ENCODE peak calls at places on chromosomes 1 and 21, in nine cellular contexts. R is nephron progenitor cell; T is transverse colon; L is astrocyte of the spinal cord; Y is CD8-positive, alpha-beta T cell; G is MM.1S; V is stomach; P is fibroblast of the aortic adventitia; C is brain microvascular endothelial cell. A is an unnamed sample.

GRCh38 chr1:12601690-12602632 is 16.0 kb downstream of the DHRS3 start:
- DNase-seq in T (no peak), P (peak), G (no peak), V (no peak), L (peak), R (peak), C (peak), Y (no peak), A (peak)

GRCh38 chr1:155976062-155976912 is 2.1 kb downstream of the ARHGEF2 start:
- DNase-seq in R (peak), C (peak), V (peak), L (peak), P (peak), G (peak), Y (peak), T (peak), A (peak)

GRCh38 chr1:165408518-165408917 is 36.4 kb downstream of the RXRG start:
- DNase-seq in G (peak), C (peak), Y (no peak), V (peak), T (no peak), P (peak), L (no peak), R (peak), A (peak)

GRCh38 chr1:229848762-229849677 is 218.0 kb upstream of the GALNT2 start:
- DNase-seq in G (peak), V (no peak), L (no peak), P (no peak), R (no peak), Y (no peak), C (peak), T (no peak), A (peak)

GRCh38 chr1:47175227-47175934 is 14.5 kb downstream of the PDZK1IP1 start:
- DNase-seq in Y (no peak), G (peak), T (peak), V (peak), C (peak), P (peak), L (peak), R (peak), A (peak)

GRCh38 chr1:181383695-181384094 is 99.6 kb upstream of the CACNA1E start:
- DNase-seq in P (no peak), V (no peak), R (no peak), L (no peak), C (no peak), T (no peak), Y (no peak), G (no peak), A (peak)

GRCh38 chr1:175373786-175374623 is 181.4 kb upstream of the KIAA0040 start:
- DNase-seq in Y (no peak), P (no peak), C (peak), V (no peak), R (peak), T (no peak), G (peak), L (peak), A (peak)

GRCh38 chr1:228781161-228781771 is 46.0 kb downstream of the RHOU start:
- DNase-seq in Y (no peak), P (peak), V (no peak), C (peak), L (peak), G (no peak), R (peak), T (no peak), A (no peak)

GRCh38 chr1:240691521-240692338 is 79.8 kb upstream of the GREM2 start:
- DNase-seq in T (peak), Y (no peak), R (peak), C (peak), V (peak), L (peak), P (peak), G (peak), A (peak)

GRCh38 chr1:205012416-205013140 is 30.4 kb upstream of the CNTN2 start:
- DNase-seq in P (no peak), V (no peak), R (peak), L (no peak), T (no peak), C (no peak), Y (no peak), G (no peak), A (no peak)

GRCh38 chr1:31374511-31375196 is 1.8 kb upstream of the FABP3 start:
- DNase-seq in G (no peak), R (no peak), Y (no peak), P (peak), L (peak), T (no peak), C (no peak), V (peak), A (no peak)

GRCh38 chr1:64437453-64437852 is 32.5 kb upstream of the CACHD1 start:
- DNase-seq in V (no peak), T (no peak), G (no peak), P (no peak), R (no peak), L (no peak), Y (no peak), C (no peak), A (no peak)

GRCh38 chr1:77051406-77051805 is 167.8 kb downstream of the PIGK start:
- DNase-seq in C (no peak), L (no peak), T (no peak), P (no peak), G (no peak), Y (no peak), V (no peak), R (no peak), A (no peak)

GRCh38 chr1:112973788-112974187 is 17.8 kb upstream of the SLC16A1 start:
- DNase-seq in G (no peak), T (no peak), P (no peak), V (no peak), C (no peak), L (no peak), Y (no peak), R (no peak), A (no peak)

GRCh38 chr1:174837386-174837785 is 162.4 kb upstream of the CACYBP start:
- DNase-seq in P (no peak), G (no peak), L (no peak), Y (no peak), R (no peak), T (no peak), C (no peak), V (no peak), A (no peak)

GRCh38 chr1:20603473-20604464 is 14.9 kb downstream of the CDA start:
- DNase-seq in R (no peak), G (no peak), L (peak), V (no peak), T (no peak), Y (no peak), C (peak), P (peak), A (no peak)

GRCh38 chr1:99662581-99663208 is 16.8 kb downstream of the PALMD start:
- DNase-seq in R (no peak), Y (no peak), L (peak), V (no peak), G (no peak), C (no peak), T (peak), P (peak), A (no peak)

GRCh38 chr21:38376235-38376634 is 119.4 kb downstream of the KCNJ15 start:
- DNase-seq in Y (no peak), C (no peak), R (no peak), G (no peak), L (no peak), P (no peak), V (no peak), T (no peak), A (no peak)

GRCh38 chr1:240402318-240402717 is 209.6 kb downstream of the GREM2 start:
- DNase-seq in Y (no peak), P (peak), R (no peak), V (no peak), G (no peak), T (no peak), L (no peak), C (no peak), A (no peak)

GRCh38 chr1:111738436-111739221 is 566 bp downstream of the INKA2 start:
- DNase-seq in G (peak), R (peak), C (no peak), P (peak), T (peak), V (peak), L (peak), Y (no peak), A (peak)

GRCh38 chr1:114152211-114153050 is 1.2 kb downstream of the SYT6 start:
- DNase-seq in T (peak), P (peak), R (peak), C (no peak), V (peak), L (peak), Y (no peak), G (no peak), A (no peak)

GRCh38 chr1:201222125-201222524 is 31.5 kb downstream of the IGFN1 start:
- DNase-seq in R (no peak), V (no peak), G (no peak), C (no peak), L (no peak), Y (no peak), P (no peak), T (peak), A (no peak)

GRCh38 chr1:163870666-163871065 is 548.9 kb downstream of the NUF2 start:
- DNase-seq in P (peak), V (no peak), L (no peak), T (no peak), C (no peak), Y (no peak), R (no peak), G (no peak), A (no peak)

GRCh38 chr1:179786815-179787736 is 44.0 kb downstream of the FAM163A start:
- DNase-seq in G (no peak), V (no peak), R (no peak), C (no peak), L (no peak), Y (no peak), T (no peak), P (no peak), A (no peak)

GRCh38 chr1:113434081-113434873 is 44.0 kb downstream of the MAGI3 start:
- DNase-seq in T (no peak), V (peak), P (no peak), C (no peak), Y (no peak), R (no peak), G (no peak), L (no peak), A (no peak)

GRCh38 chr1:236480758-236481436 is 42.9 kb upstream of the LGALS8 start:
- DNase-seq in L (no peak), R (peak), G (no peak), C (no peak), V (peak), P (no peak), T (peak), Y (no peak), A (no peak)

GRCh38 chr1:58823481-58824010 is 39.7 kb upstream of the JUN start:
- DNase-seq in C (peak), Y (no peak), L (peak), T (no peak), V (peak), P (peak), G (no peak), R (no peak), A (peak)

GRCh38 chr1:95003433-95003738 is 69.4 kb downstream of the ALG14 start:
- DNase-seq in Y (no peak), R (no peak), P (no peak), G (no peak), V (no peak), T (no peak), C (no peak), L (no peak), A (peak)

DNA sequence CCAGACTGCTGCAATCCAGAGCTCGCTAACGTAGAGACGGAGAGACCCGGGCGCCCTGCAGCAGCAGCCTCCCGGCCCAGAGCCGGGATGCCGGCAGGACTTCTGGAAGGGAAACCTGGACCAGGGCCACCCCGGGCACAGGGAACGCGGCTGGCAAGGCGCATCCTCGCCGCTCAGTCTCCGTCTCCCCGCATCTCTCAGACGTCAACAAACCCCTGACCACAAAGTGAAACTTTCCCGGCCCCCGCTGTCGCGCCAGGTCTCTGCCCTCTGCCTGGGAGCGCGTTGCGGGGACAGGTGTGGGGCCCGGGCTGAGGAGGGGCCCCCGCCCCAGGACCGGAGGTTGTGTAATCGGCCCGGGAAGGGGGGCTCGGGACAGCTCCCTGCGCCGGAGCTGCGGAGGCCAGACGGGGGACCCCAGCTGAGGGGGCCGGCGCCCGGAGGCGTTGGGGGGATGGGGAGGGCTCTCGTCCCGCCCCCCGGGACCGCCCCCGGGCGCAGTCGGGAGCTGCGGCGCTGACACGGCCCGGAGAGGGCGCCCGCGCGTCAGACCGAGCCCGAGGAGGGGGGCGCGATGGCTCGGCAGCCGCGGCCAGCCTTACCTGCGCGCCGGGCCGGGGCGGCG is 116.6 kb upstream of the HIVEP3 start:
- DNase-seq in R (peak), L (peak), V (peak), P (peak), Y (peak), T (no peak), G (peak), C (peak), A (peak)
- TF ChIP-seq CTCF in R (no peak), L (peak), V (no peak), P (peak), Y (peak), T (peak), G (peak), C (peak), A (no peak)

DNA sequence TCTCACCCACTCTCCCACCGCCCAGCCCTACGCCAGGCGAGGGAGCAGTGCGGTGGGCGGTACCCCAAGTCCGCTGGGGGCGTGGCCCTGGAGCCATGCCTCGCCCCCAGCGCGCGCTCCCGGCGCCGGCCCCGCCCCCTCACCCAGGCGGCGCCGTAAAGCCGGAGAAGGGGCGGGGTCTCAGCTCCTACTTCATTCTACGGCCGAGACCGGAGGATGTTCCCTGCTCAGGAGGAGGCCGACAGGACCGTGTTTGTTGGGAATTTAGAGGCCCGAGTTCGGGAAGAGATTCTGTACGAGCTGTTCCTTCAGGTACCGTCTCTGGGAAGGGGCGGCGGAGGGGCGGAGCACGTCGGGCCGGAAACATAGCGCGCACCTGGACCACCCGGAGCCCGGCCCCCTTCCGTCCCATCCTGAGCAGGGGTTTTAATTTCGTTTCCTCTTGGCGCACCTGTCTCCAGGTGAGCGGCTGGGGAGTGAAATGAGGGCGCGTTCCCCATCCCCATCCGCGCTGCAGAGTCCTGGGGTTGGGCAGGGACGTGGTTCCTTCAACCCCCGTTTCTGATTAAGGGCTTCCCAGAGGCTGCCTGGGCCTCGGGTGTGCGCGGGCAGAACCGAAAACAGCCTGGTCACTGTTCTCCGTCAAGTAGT is at the start of gene RBM11:
- DNase-seq in L (peak), Y (peak), R (peak), C (peak), G (peak), V (peak), T (peak), P (peak), A (peak)
- TF ChIP-seq CTCF in L (no peak), Y (no peak), R (no peak), C (no peak), G (no peak), V (no peak), T (no peak), P (no peak), A (no peak)

DNA sequence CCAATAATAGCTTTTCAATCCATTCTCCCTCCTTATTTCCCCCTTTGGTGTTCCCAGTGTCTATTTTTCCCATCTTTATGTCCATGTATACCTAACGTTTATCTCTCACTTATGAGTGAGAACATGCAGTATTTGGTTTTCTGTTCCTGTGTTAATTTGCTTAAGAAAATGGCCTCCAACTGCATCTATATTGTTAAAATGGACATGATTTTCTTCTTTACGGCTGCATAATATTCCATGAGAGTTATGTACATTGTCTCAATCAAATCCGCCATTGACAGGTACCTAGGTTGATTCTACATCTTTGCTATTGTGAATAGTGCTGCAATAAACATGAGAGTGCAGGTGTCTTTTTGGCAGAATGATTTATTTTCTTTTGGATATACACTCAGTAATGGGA is 126.7 kb downstream of the CTH start:
- DNase-seq in T (no peak), G (no peak), V (no peak), R (no peak), P (no peak), L (no peak), Y (no peak), C (no peak), A (no peak)
- TF ChIP-seq CTCF in T (no peak), G (no peak), V (no peak), R (no peak), P (no peak), L (no peak), Y (no peak), C (no peak), A (no peak)

DNA sequence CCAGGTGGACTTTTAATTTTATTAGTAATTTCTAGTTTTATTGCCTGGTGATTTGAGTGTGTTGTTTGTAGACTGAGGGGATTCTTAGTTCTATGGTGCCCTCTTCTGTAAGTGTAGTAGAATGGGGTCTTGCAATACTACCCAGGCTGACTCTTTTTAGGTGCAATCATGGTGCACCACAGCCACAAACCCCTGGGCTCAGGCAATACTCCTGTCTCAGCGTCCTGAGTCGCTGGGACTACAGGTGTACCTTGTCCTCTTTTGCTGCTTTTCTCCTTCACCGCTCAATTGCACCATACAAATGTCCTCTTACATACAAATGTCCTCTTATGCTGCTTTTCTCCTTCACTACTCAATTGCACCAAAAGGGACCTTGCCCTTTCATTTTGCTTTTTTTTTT is 43.1 kb downstream of the SCP2 start:
- DNase-seq in G (no peak), R (no peak), L (peak), V (no peak), Y (no peak), C (no peak), P (peak), T (no peak), A (no peak)
- TF ChIP-seq CTCF in G (no peak), R (no peak), L (peak), V (no peak), Y (no peak), C (peak), P (peak), T (no peak), A (no peak)

DNA sequence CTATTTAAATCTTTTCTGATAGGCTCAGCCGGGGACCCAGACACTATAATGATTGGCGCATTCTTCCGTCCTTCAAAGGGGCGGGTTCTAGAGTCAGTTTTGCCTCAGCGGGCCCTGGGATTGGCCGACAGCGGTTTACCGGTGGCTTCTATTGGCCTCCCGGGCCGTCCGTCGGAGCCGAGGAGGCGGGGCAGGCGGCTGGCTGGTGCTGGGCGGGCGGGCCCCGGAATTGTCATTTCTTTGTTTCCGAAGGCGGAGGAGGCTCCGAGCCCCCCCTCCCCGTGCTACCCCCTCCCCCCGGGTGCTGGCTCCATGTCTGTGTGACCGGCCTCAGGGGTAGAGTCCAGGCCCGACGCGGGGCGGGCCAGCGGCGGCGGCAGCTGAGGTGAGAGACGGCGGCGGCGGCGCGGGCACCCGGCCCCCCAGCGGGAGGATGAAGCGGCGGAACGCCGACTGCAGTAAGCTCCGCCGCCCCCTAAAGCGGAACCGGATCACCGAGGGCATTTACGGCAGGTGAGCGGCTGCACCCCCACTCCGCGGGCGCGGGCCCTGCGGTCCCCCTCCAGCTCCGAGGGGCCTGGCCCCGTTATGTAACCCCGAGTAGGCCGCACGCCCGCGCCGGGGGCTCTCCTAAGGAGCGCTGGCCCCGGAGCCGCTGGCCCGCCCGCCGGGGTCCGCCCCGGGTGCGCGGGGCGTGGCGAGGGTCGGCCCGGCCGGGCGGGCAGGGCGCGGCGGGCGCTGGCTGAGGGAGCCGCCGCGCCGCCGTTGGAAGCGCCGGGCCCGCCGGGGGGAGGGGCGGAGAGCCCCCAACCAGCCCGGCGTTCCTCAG is at the start of gene MACO1:
- DNase-seq in Y (peak), P (peak), L (peak), T (peak), G (peak), V (peak), R (peak), C (peak), A (peak)
- TF ChIP-seq CTCF in Y (no peak), P (no peak), L (no peak), T (no peak), G (no peak), V (no peak), R (no peak), C (no peak), A (no peak)

GRCh38 chr1:92623187-92623778 is 136.6 kb upstream of the GFI1 start:
- DNase-seq in Y (no peak), T (no peak), L (peak), C (no peak), R (no peak), P (peak), V (no peak), G (peak), A (no peak)
- TF ChIP-seq CTCF in Y (peak), T (peak), L (peak), C (no peak), R (peak), P (peak), V (no peak), G (peak), A (no peak)

A was measured in Calu3.